ENCODE peak calls at places on chromosomes 4 and X, in eight cellular contexts. One of them, this sample, is unnamed.

GRCh38 chr4:20418865-20419451 is 167.3 kb downstream of the SLIT2 start:
- DNase-seq in HCEC 1CT: peak
- DNase-seq in stimulated activated CD4-positive, alpha-beta T cell treated with anti-CD3 and anti-CD28 coated beads, Interleukin-2, amount 100 ng/mL, for 24 hours: no peak
- DNase-seq in upper lobe of left lung: no peak
- DNase-seq in lower leg skin: no peak
- DNase-seq in fibroblast of mammary gland: peak
- DNase-seq in skeletal muscle cell: no peak
- DNase-seq in activated naive CD8-positive, alpha-beta T cell treated with anti-CD3 and anti-CD28 coated beads, Interleukin-2, amount 50 U/mL, for 24 hours: no peak
- DNase-seq in this sample: no peak

GRCh38 chr4:138241281-138242075 is 671 bp downstream of the SLC7A11 start:
- DNase-seq in HCEC 1CT: no peak
- DNase-seq in stimulated activated CD4-positive, alpha-beta T cell treated with anti-CD3 and anti-CD28 coated beads, Interleukin-2, amount 100 ng/mL, for 24 hours: no peak
- DNase-seq in upper lobe of left lung: no peak
- DNase-seq in lower leg skin: no peak
- DNase-seq in fibroblast of mammary gland: peak
- DNase-seq in skeletal muscle cell: no peak
- DNase-seq in activated naive CD8-positive, alpha-beta T cell treated with anti-CD3 and anti-CD28 coated beads, Interleukin-2, amount 50 U/mL, for 24 hours: peak
- DNase-seq in this sample: no peak

GRCh38 chr4:124753941-124754581 is 41.5 kb upstream of the ANKRD50 start:
- DNase-seq in HCEC 1CT: no peak
- DNase-seq in stimulated activated CD4-positive, alpha-beta T cell treated with anti-CD3 and anti-CD28 coated beads, Interleukin-2, amount 100 ng/mL, for 24 hours: no peak
- DNase-seq in upper lobe of left lung: no peak
- DNase-seq in lower leg skin: no peak
- DNase-seq in fibroblast of mammary gland: no peak
- DNase-seq in skeletal muscle cell: peak
- DNase-seq in activated naive CD8-positive, alpha-beta T cell treated with anti-CD3 and anti-CD28 coated beads, Interleukin-2, amount 50 U/mL, for 24 hours: no peak
- DNase-seq in this sample: no peak

GRCh38 chr4:168247603-168248002 is 70.9 kb downstream of the DDX60 start:
- DNase-seq in HCEC 1CT: no peak
- DNase-seq in stimulated activated CD4-positive, alpha-beta T cell treated with anti-CD3 and anti-CD28 coated beads, Interleukin-2, amount 100 ng/mL, for 24 hours: no peak
- DNase-seq in upper lobe of left lung: no peak
- DNase-seq in lower leg skin: no peak
- DNase-seq in fibroblast of mammary gland: no peak
- DNase-seq in skeletal muscle cell: no peak
- DNase-seq in activated naive CD8-positive, alpha-beta T cell treated with anti-CD3 and anti-CD28 coated beads, Interleukin-2, amount 50 U/mL, for 24 hours: no peak
- DNase-seq in this sample: no peak

GRCh38 chrX:112211459-112211858 is 128.9 kb upstream of the TRPC5 start:
- DNase-seq in HCEC 1CT: no peak
- DNase-seq in stimulated activated CD4-positive, alpha-beta T cell treated with anti-CD3 and anti-CD28 coated beads, Interleukin-2, amount 100 ng/mL, for 24 hours: no peak
- DNase-seq in upper lobe of left lung: no peak
- DNase-seq in lower leg skin: no peak
- DNase-seq in fibroblast of mammary gland: no peak
- DNase-seq in skeletal muscle cell: no peak
- DNase-seq in activated naive CD8-positive, alpha-beta T cell treated with anti-CD3 and anti-CD28 coated beads, Interleukin-2, amount 50 U/mL, for 24 hours: no peak
- DNase-seq in this sample: no peak

GRCh38 chr4:1234811-1235292 is 14.1 kb downstream of the CTBP1 start:
- DNase-seq in HCEC 1CT: no peak
- DNase-seq in stimulated activated CD4-positive, alpha-beta T cell treated with anti-CD3 and anti-CD28 coated beads, Interleukin-2, amount 100 ng/mL, for 24 hours: no peak
- DNase-seq in upper lobe of left lung: peak
- DNase-seq in lower leg skin: no peak
- DNase-seq in fibroblast of mammary gland: no peak
- DNase-seq in skeletal muscle cell: no peak
- DNase-seq in activated naive CD8-positive, alpha-beta T cell treated with anti-CD3 and anti-CD28 coated beads, Interleukin-2, amount 50 U/mL, for 24 hours: no peak
- DNase-seq in this sample: peak

GRCh38 chr4:16772366-16772850 is 126.0 kb downstream of the LDB2 start:
- DNase-seq in HCEC 1CT: peak
- DNase-seq in stimulated activated CD4-positive, alpha-beta T cell treated with anti-CD3 and anti-CD28 coated beads, Interleukin-2, amount 100 ng/mL, for 24 hours: no peak
- DNase-seq in upper lobe of left lung: no peak
- DNase-seq in lower leg skin: no peak
- DNase-seq in fibroblast of mammary gland: peak
- DNase-seq in skeletal muscle cell: no peak
- DNase-seq in activated naive CD8-positive, alpha-beta T cell treated with anti-CD3 and anti-CD28 coated beads, Interleukin-2, amount 50 U/mL, for 24 hours: no peak
- DNase-seq in this sample: no peak

GRCh38 chr4:113355550-113356371 is 306.3 kb downstream of the ANK2 start:
- DNase-seq in HCEC 1CT: peak
- DNase-seq in stimulated activated CD4-positive, alpha-beta T cell treated with anti-CD3 and anti-CD28 coated beads, Interleukin-2, amount 100 ng/mL, for 24 hours: peak
- DNase-seq in upper lobe of left lung: no peak
- DNase-seq in lower leg skin: no peak
- DNase-seq in fibroblast of mammary gland: peak
- DNase-seq in skeletal muscle cell: peak
- DNase-seq in activated naive CD8-positive, alpha-beta T cell treated with anti-CD3 and anti-CD28 coated beads, Interleukin-2, amount 50 U/mL, for 24 hours: peak
- DNase-seq in this sample: no peak

GRCh38 chrX:76428243-76429130 is 977 bp downstream of the MAGEE1 start:
- DNase-seq in HCEC 1CT: no peak
- DNase-seq in stimulated activated CD4-positive, alpha-beta T cell treated with anti-CD3 and anti-CD28 coated beads, Interleukin-2, amount 100 ng/mL, for 24 hours: peak
- DNase-seq in upper lobe of left lung: peak
- DNase-seq in lower leg skin: no peak
- DNase-seq in fibroblast of mammary gland: no peak
- DNase-seq in skeletal muscle cell: no peak
- DNase-seq in activated naive CD8-positive, alpha-beta T cell treated with anti-CD3 and anti-CD28 coated beads, Interleukin-2, amount 50 U/mL, for 24 hours: peak
- DNase-seq in this sample: peak

GRCh38 chr4:112185740-112186670 is 40.8 kb downstream of the FAM241A start:
- DNase-seq in HCEC 1CT: no peak
- DNase-seq in stimulated activated CD4-positive, alpha-beta T cell treated with anti-CD3 and anti-CD28 coated beads, Interleukin-2, amount 100 ng/mL, for 24 hours: no peak
- DNase-seq in upper lobe of left lung: no peak
- DNase-seq in lower leg skin: no peak
- DNase-seq in fibroblast of mammary gland: peak
- DNase-seq in skeletal muscle cell: no peak
- DNase-seq in activated naive CD8-positive, alpha-beta T cell treated with anti-CD3 and anti-CD28 coated beads, Interleukin-2, amount 50 U/mL, for 24 hours: no peak
- DNase-seq in this sample: no peak

GRCh38 chr4:169099775-169100180 is 89.7 kb upstream of the CBR4 start:
- DNase-seq in HCEC 1CT: no peak
- DNase-seq in stimulated activated CD4-positive, alpha-beta T cell treated with anti-CD3 and anti-CD28 coated beads, Interleukin-2, amount 100 ng/mL, for 24 hours: no peak
- DNase-seq in upper lobe of left lung: no peak
- DNase-seq in lower leg skin: no peak
- DNase-seq in fibroblast of mammary gland: peak
- DNase-seq in skeletal muscle cell: peak
- DNase-seq in activated naive CD8-positive, alpha-beta T cell treated with anti-CD3 and anti-CD28 coated beads, Interleukin-2, amount 50 U/mL, for 24 hours: no peak
- DNase-seq in this sample: no peak

GRCh38 chrX:150873616-150874015 is 24.9 kb downstream of the CD99L2 start:
- DNase-seq in HCEC 1CT: no peak
- DNase-seq in stimulated activated CD4-positive, alpha-beta T cell treated with anti-CD3 and anti-CD28 coated beads, Interleukin-2, amount 100 ng/mL, for 24 hours: no peak
- DNase-seq in upper lobe of left lung: no peak
- DNase-seq in lower leg skin: peak
- DNase-seq in fibroblast of mammary gland: peak
- DNase-seq in skeletal muscle cell: no peak
- DNase-seq in activated naive CD8-positive, alpha-beta T cell treated with anti-CD3 and anti-CD28 coated beads, Interleukin-2, amount 50 U/mL, for 24 hours: peak
- DNase-seq in this sample: no peak

GRCh38 chr4:86274642-86275041 is 85.2 kb downstream of the MAPK10 start:
- DNase-seq in HCEC 1CT: no peak
- DNase-seq in stimulated activated CD4-positive, alpha-beta T cell treated with anti-CD3 and anti-CD28 coated beads, Interleukin-2, amount 100 ng/mL, for 24 hours: no peak
- DNase-seq in upper lobe of left lung: no peak
- DNase-seq in lower leg skin: no peak
- DNase-seq in fibroblast of mammary gland: no peak
- DNase-seq in skeletal muscle cell: no peak
- DNase-seq in activated naive CD8-positive, alpha-beta T cell treated with anti-CD3 and anti-CD28 coated beads, Interleukin-2, amount 50 U/mL, for 24 hours: no peak
- DNase-seq in this sample: no peak

GRCh38 chr4:154164931-154165839 is 326.4 kb downstream of the DCHS2 start:
- DNase-seq in HCEC 1CT: peak
- DNase-seq in stimulated activated CD4-positive, alpha-beta T cell treated with anti-CD3 and anti-CD28 coated beads, Interleukin-2, amount 100 ng/mL, for 24 hours: peak
- DNase-seq in upper lobe of left lung: no peak
- DNase-seq in lower leg skin: peak
- DNase-seq in fibroblast of mammary gland: peak
- DNase-seq in skeletal muscle cell: peak
- DNase-seq in activated naive CD8-positive, alpha-beta T cell treated with anti-CD3 and anti-CD28 coated beads, Interleukin-2, amount 50 U/mL, for 24 hours: peak
- DNase-seq in this sample: no peak

GRCh38 chr4:159014896-159015295 is 88.0 kb upstream of the RAPGEF2 start:
- DNase-seq in HCEC 1CT: no peak
- DNase-seq in stimulated activated CD4-positive, alpha-beta T cell treated with anti-CD3 and anti-CD28 coated beads, Interleukin-2, amount 100 ng/mL, for 24 hours: no peak
- DNase-seq in upper lobe of left lung: no peak
- DNase-seq in lower leg skin: no peak
- DNase-seq in fibroblast of mammary gland: peak
- DNase-seq in skeletal muscle cell: no peak
- DNase-seq in activated naive CD8-positive, alpha-beta T cell treated with anti-CD3 and anti-CD28 coated beads, Interleukin-2, amount 50 U/mL, for 24 hours: no peak
- DNase-seq in this sample: no peak

GRCh38 chr4:26342328-26343040 is 21.7 kb downstream of the RBPJ start:
- DNase-seq in HCEC 1CT: peak
- DNase-seq in stimulated activated CD4-positive, alpha-beta T cell treated with anti-CD3 and anti-CD28 coated beads, Interleukin-2, amount 100 ng/mL, for 24 hours: no peak
- DNase-seq in upper lobe of left lung: no peak
- DNase-seq in lower leg skin: no peak
- DNase-seq in fibroblast of mammary gland: peak
- DNase-seq in skeletal muscle cell: peak
- DNase-seq in activated naive CD8-positive, alpha-beta T cell treated with anti-CD3 and anti-CD28 coated beads, Interleukin-2, amount 50 U/mL, for 24 hours: no peak
- DNase-seq in this sample: no peak

GRCh38 chr4:699816-700580 is 5.6 kb upstream of the PCGF3 start:
- DNase-seq in HCEC 1CT: no peak
- DNase-seq in stimulated activated CD4-positive, alpha-beta T cell treated with anti-CD3 and anti-CD28 coated beads, Interleukin-2, amount 100 ng/mL, for 24 hours: no peak
- DNase-seq in upper lobe of left lung: peak
- DNase-seq in lower leg skin: no peak
- DNase-seq in fibroblast of mammary gland: no peak
- DNase-seq in skeletal muscle cell: no peak
- DNase-seq in activated naive CD8-positive, alpha-beta T cell treated with anti-CD3 and anti-CD28 coated beads, Interleukin-2, amount 50 U/mL, for 24 hours: no peak
- DNase-seq in this sample: no peak

GRCh38 chr4:65983062-65983461 is 312.8 kb upstream of the EPHA5 start:
- DNase-seq in HCEC 1CT: no peak
- DNase-seq in stimulated activated CD4-positive, alpha-beta T cell treated with anti-CD3 and anti-CD28 coated beads, Interleukin-2, amount 100 ng/mL, for 24 hours: no peak
- DNase-seq in upper lobe of left lung: no peak
- DNase-seq in lower leg skin: no peak
- DNase-seq in fibroblast of mammary gland: peak
- DNase-seq in skeletal muscle cell: peak
- DNase-seq in activated naive CD8-positive, alpha-beta T cell treated with anti-CD3 and anti-CD28 coated beads, Interleukin-2, amount 50 U/mL, for 24 hours: no peak
- DNase-seq in this sample: no peak

GRCh38 chr4:54877006-54877405 is 219.2 kb downstream of the KIT start:
- DNase-seq in HCEC 1CT: peak
- DNase-seq in stimulated activated CD4-positive, alpha-beta T cell treated with anti-CD3 and anti-CD28 coated beads, Interleukin-2, amount 100 ng/mL, for 24 hours: no peak
- DNase-seq in upper lobe of left lung: no peak
- DNase-seq in lower leg skin: no peak
- DNase-seq in fibroblast of mammary gland: peak
- DNase-seq in skeletal muscle cell: no peak
- DNase-seq in activated naive CD8-positive, alpha-beta T cell treated with anti-CD3 and anti-CD28 coated beads, Interleukin-2, amount 50 U/mL, for 24 hours: no peak
- DNase-seq in this sample: no peak

GRCh38 chr4:55396305-55397023 is 707 bp downstream of the TMEM165 start:
- DNase-seq in HCEC 1CT: peak
- DNase-seq in stimulated activated CD4-positive, alpha-beta T cell treated with anti-CD3 and anti-CD28 coated beads, Interleukin-2, amount 100 ng/mL, for 24 hours: peak
- DNase-seq in upper lobe of left lung: peak
- DNase-seq in lower leg skin: peak
- DNase-seq in fibroblast of mammary gland: peak
- DNase-seq in skeletal muscle cell: no peak
- DNase-seq in activated naive CD8-positive, alpha-beta T cell treated with anti-CD3 and anti-CD28 coated beads, Interleukin-2, amount 50 U/mL, for 24 hours: peak
- DNase-seq in this sample: peak

GRCh38 chr4:147644471-147644870 is 27.3 kb downstream of the TMEM184C start:
- DNase-seq in HCEC 1CT: no peak
- DNase-seq in stimulated activated CD4-positive, alpha-beta T cell treated with anti-CD3 and anti-CD28 coated beads, Interleukin-2, amount 100 ng/mL, for 24 hours: no peak
- DNase-seq in upper lobe of left lung: no peak
- DNase-seq in lower leg skin: no peak
- DNase-seq in fibroblast of mammary gland: no peak
- DNase-seq in skeletal muscle cell: no peak
- DNase-seq in activated naive CD8-positive, alpha-beta T cell treated with anti-CD3 and anti-CD28 coated beads, Interleukin-2, amount 50 U/mL, for 24 hours: no peak
- DNase-seq in this sample: no peak

GRCh38 chr4:101400096-101400495 is 52.8 kb upstream of the PPP3CA start:
- DNase-seq in HCEC 1CT: peak
- DNase-seq in stimulated activated CD4-positive, alpha-beta T cell treated with anti-CD3 and anti-CD28 coated beads, Interleukin-2, amount 100 ng/mL, for 24 hours: no peak
- DNase-seq in upper lobe of left lung: no peak
- DNase-seq in lower leg skin: no peak
- DNase-seq in fibroblast of mammary gland: peak
- DNase-seq in skeletal muscle cell: peak
- DNase-seq in activated naive CD8-positive, alpha-beta T cell treated with anti-CD3 and anti-CD28 coated beads, Interleukin-2, amount 50 U/mL, for 24 hours: peak
- DNase-seq in this sample: no peak

This sample was measured in suprapubic skin.